ENCODE peak calls at places on chromosome 3, in four cellular contexts. R is IMR-90; C is stimulated activated CD8-positive, alpha-beta memory T cell treated with anti-CD3 and anti-CD28 coated beads, Interleukin-2, amount 100 ng/mL, for 1 hour; E is activated T-cell treated with anti-CD3 and anti-CD28 coated beads for 1 hour. P is an unnamed sample.

GRCh38 chr3:133944641-133945441 is 49.2 kb upstream of the RAB6B start:
- DNase-seq in C (no peak), R (peak), E (no peak), P (no peak)

GRCh38 chr3:129555176-129555575 is 12.2 kb downstream of the H1-8 start:
- DNase-seq in E (no peak), R (no peak), C (no peak), P (no peak)

GRCh38 chr3:127614928-127615592 is 13.9 kb upstream of the PODXL2 start:
- DNase-seq in C (no peak), E (no peak), R (no peak), P (no peak)

GRCh38 chr3:9026320-9027040 is 63.2 kb upstream of the RAD18 start:
- DNase-seq in C (no peak), R (no peak), E (no peak), P (no peak)

GRCh38 chr3:146250449-146251382 is at the start of gene PLSCR4:
- DNase-seq in E (no peak), R (peak), C (no peak), P (no peak)

GRCh38 chr3:149701206-149701976 is 43.6 kb upstream of the WWTR1 start:
- DNase-seq in C (no peak), E (no peak), R (no peak), P (no peak)

GRCh38 chr3:156250550-156250949 is 130.2 kb downstream of the KCNAB1 start:
- DNase-seq in E (no peak), C (no peak), R (no peak), P (no peak)

GRCh38 chr3:40997711-40998519 is 201.4 kb upstream of the CTNNB1 start:
- DNase-seq in C (no peak), R (no peak), E (no peak), P (no peak)

GRCh38 chr3:169662215-169663070 is 1.1 kb downstream of the MECOM start:
- DNase-seq in R (peak), C (no peak), E (no peak), P (peak)

GRCh38 chr3:159077860-159078259 is 276.0 kb downstream of the MFSD1 start:
- DNase-seq in R (peak), E (no peak), C (no peak), P (no peak)

GRCh38 chr3:193714523-193715137 is 121.6 kb downstream of the OPA1 start:
- DNase-seq in C (no peak), E (no peak), R (no peak), P (no peak)

GRCh38 chr3:4647411-4647810 is 154.3 kb downstream of the ITPR1 start:
- DNase-seq in E (no peak), C (no peak), R (no peak), P (no peak)

GRCh38 chr3:143101792-143102381 is 17.7 kb upstream of the CHST2 start:
- DNase-seq in R (no peak), C (no peak), E (no peak), P (no peak)

GRCh38 chr3:158791259-158791920 is 10.5 kb upstream of the MFSD1 start:
- DNase-seq in E (no peak), R (peak), C (no peak), P (peak)

GRCh38 chr3:177299250-177299649 is 102.0 kb upstream of the TBL1XR1 start:
- DNase-seq in E (no peak), C (no peak), R (no peak), P (no peak)

GRCh38 chr3:48408823-48409281 is 21.0 kb downstream of the PLXNB1 start:
- DNase-seq in E (no peak), R (no peak), C (no peak), P (no peak)

GRCh38 chr3:186151077-186151971 is 42.4 kb upstream of the ETV5 start:
- DNase-seq in E (no peak), R (no peak), C (no peak), P (peak)

GRCh38 chr3:176697284-176697889 is 499.9 kb downstream of the TBL1XR1 start:
- DNase-seq in C (no peak), R (no peak), E (no peak), P (no peak)

GRCh38 chr3:146256851-146257486 is 6.1 kb upstream of the PLSCR4 start:
- DNase-seq in E (no peak), C (no peak), R (peak), P (no peak)

GRCh38 chr3:10015476-10015904 is 10.7 kb upstream of the FANCD2 start:
- DNase-seq in C (no peak), R (peak), E (no peak), P (no peak)

GRCh38 chr3:197899833-197900478 is 50.0 kb upstream of the RPL35A start:
- DNase-seq in C (no peak), R (no peak), E (no peak), P (no peak)

GRCh38 chr3:9933561-9934234 is at the start of gene CRELD1:
- DNase-seq in C (peak), E (peak), R (peak), P (peak)

GRCh38 chr3:50177346-50177745 is 14.1 kb upstream of the GNAT1 start:
- DNase-seq in R (no peak), C (no peak), E (no peak), P (no peak)

GRCh38 chr3:177928156-177928555 is 608.1 kb upstream of the KCNMB2 start:
- DNase-seq in E (no peak), R (peak), C (no peak), P (no peak)

GRCh38 chr3:176873261-176873660 is 324.0 kb downstream of the TBL1XR1 start:
- DNase-seq in R (no peak), E (no peak), C (no peak), P (no peak)

GRCh38 chr3:195094211-195094921 is 176.6 kb downstream of the XXYLT1 start:
- DNase-seq in R (no peak), E (no peak), C (no peak), P (no peak)

GRCh38 chr3:160448845-160449659 is 534 bp downstream of the TRIM59 start:
- DNase-seq in E (no peak), C (peak), R (peak), P (peak)